ENCODE peak calls at places on chromosome 10, in eight cellular contexts. O is HCT116, Z is HepG2, L is A549, N is endothelial cell of umbilical vein, M is SK-N-SH, I is K562, B is GM12878. C is an unnamed sample.

GRCh38 chr10:8183241-8183704 is 128.8 kb downstream of the GATA3 start:
- DNase-seq in O (no peak), Z (no peak), L (no peak), N (no peak), M (no peak), I (no peak), B (peak; percentile 45), C (peak; percentile 36)

GRCh38 chr10:63522129-63522687 is 1.0 kb downstream of the REEP3 start:
- DNase-seq in O (no peak), Z (no peak), L (peak; percentile 73), N (peak; percentile 72), M (peak; percentile 45), I (peak; percentile 30), B (no peak), C (no peak)

GRCh38 chr10:98664329-98665042 is 217.8 kb upstream of the HPS1 start:
- DNase-seq in O (peak; percentile 47), Z (peak; percentile 34), L (peak; percentile 12), N (peak; percentile 18), M (peak; percentile 20), I (peak; percentile 58), B (peak; percentile 3), C (peak; percentile 59)

GRCh38 chr10:77620731-77621130 is 16.9 kb downstream of the KCNMA1 start:
- DNase-seq in O (no peak), Z (no peak), L (no peak), N (peak; percentile 11), M (no peak), I (no peak), B (no peak), C (peak; percentile 56)

GRCh38 chr10:130711072-130711471 is 574.9 kb downstream of the GLRX3 start:
- DNase-seq in O (no peak), Z (no peak), L (no peak), N (no peak), M (peak; percentile 38), I (no peak), B (no peak), C (no peak)

GRCh38 chr10:68832596-68832995 is 5.3 kb downstream of the STOX1 start:
- DNase-seq in O (no peak), Z (no peak), L (no peak), N (no peak), M (no peak), I (no peak), B (no peak), C (no peak)

GRCh38 chr10:132691711-132692153 is 94.2 kb downstream of the NKX6-2 start:
- DNase-seq in O (no peak), Z (no peak), L (no peak), N (no peak), M (no peak), I (no peak), B (no peak), C (no peak)

GRCh38 chr10:28470873-28471704 is 61.8 kb upstream of the WAC start:
- DNase-seq in O (no peak), Z (no peak), L (no peak), N (no peak), M (peak; percentile 70), I (no peak), B (no peak), C (no peak)

GRCh38 chr10:97915761-97916160 is 66.1 kb downstream of the GOLGA7B start:
- DNase-seq in O (no peak), Z (no peak), L (no peak), N (no peak), M (no peak), I (no peak), B (no peak), C (no peak)

GRCh38 chr10:279655-280054 is 144.4 kb downstream of the ZMYND11 start:
- DNase-seq in O (no peak), Z (no peak), L (no peak), N (no peak), M (no peak), I (no peak), B (no peak), C (peak; percentile 19)

GRCh38 chr10:29588640-29589421 is 45.9 kb downstream of the SVIL start:
- DNase-seq in O (no peak), Z (no peak), L (no peak), N (peak; percentile 34), M (no peak), I (no peak), B (no peak), C (no peak)

GRCh38 chr10:50392966-50393718 is 141.8 kb upstream of the ASAH2 start:
- DNase-seq in O (no peak), Z (peak; percentile 16), L (peak; percentile 15), N (peak; percentile 66), M (no peak), I (no peak), B (no peak), C (no peak)

GRCh38 chr10:79981673-79982485 is 33.0 kb upstream of the SFTPD start:
- DNase-seq in O (peak; percentile 23), Z (peak; percentile 6), L (peak; percentile 51), N (peak; percentile 37), M (peak; percentile 88), I (no peak), B (no peak), C (peak; percentile 73)

GRCh38 chr10:30432631-30433285 is 1.2 kb upstream of the MAP3K8 start:
- DNase-seq in O (peak; percentile 74), Z (no peak), L (peak; percentile 55), N (no peak), M (no peak), I (peak; percentile 32), B (no peak), C (no peak)

GRCh38 chr10:102780246-102780645 is 36.5 kb downstream of the WBP1L start:
- DNase-seq in O (no peak), Z (no peak), L (no peak), N (no peak), M (no peak), I (no peak), B (no peak), C (no peak)

DNA sequence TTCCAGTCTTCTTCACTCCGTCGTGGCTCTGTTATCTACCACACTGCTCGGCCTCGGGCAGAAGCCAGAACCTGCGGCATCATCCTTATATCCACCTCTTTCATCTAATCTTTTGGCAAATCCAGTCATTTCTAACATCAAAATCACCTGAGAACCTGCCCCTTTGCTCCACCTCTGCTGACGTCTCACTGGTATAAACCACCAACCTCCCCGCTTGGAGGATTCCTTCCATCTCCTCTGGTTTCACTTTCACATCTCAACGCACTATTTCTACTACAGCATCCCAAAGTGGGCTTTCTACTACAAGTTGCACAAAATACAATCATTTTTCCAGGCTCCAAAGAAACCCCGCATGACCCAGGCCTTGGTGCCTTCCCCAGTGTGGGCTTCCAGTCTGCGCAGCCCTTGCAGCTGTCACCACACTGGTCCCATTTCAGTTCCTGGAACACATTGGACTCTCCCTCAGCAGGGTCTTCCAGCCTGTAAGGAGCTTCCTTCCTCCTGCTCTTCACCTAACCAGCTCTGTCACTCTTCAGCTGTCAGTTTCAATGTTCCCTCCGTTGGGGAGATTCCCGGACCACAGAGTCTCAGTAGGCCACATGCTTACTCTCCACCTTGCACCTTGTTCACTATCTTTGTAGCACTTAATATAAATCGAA is 85.0 kb downstream of the PRKCQ start:
- DNase-seq in O (no peak), Z (no peak), L (no peak), N (no peak), M (no peak), I (no peak), B (no peak), C (no peak)
- TF ChIP-seq MAX in O (no peak), Z (no peak), L (no peak), N (no peak), M (no peak), I (no peak), B (no peak), C (no peak)

GRCh38 chr10:34017281-34017680 is 682.8 kb upstream of the NRP1 start:
- DNase-seq in O (peak; percentile 12), Z (no peak), L (no peak), N (no peak), M (no peak), I (no peak), B (no peak), C (peak; percentile 1)
- TF ChIP-seq CTCF in O (no peak), Z (peak; percentile 21), L (no peak), N (no peak), M (peak; percentile 17), I (peak; percentile 58), B (no peak), C (peak; percentile 15)

DNA sequence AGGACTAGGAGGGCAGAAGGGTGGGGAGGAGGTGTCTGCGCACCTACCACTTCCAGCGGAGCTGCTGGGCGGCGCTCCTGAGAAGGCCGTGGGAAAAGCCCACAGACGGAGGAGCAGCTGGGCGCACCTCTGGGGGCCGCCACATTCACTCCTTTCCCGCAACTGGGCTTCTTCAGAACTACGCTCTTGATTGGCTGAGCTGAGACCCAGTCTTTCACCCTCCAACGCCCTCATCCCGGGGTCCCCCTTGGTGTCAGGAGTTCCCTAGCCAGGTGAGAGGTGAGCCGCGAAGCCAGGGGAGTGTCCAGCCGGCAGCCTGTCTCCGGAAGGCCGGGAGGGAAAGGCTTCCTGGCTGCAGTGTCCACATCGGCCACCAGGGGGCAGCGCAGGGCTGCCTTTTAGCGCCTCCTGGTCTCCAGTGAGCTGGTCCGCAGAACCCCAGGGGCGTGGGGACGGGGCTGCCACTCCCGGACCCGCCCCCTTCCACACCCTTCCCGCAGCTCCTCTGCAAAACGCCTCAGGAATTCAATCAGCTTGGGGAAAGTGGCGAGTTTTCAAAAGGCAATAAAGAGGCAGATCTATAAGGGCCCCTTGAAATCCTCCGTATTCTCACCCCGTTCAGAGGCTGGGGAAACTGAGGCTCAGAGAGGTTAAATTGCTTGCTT is 98.8 kb downstream of the CHST15 start:
- DNase-seq in O (peak; percentile 74), Z (peak; percentile 56), L (peak; percentile 91), N (peak; percentile 76), M (peak; percentile 96), I (peak; percentile 86), B (no peak), C (peak; percentile 76)
- H3K4me3 ChIP-seq in O (peak overlapping the region; percentile 60), Z (peak overlapping the region; percentile 54), L (peak overlapping the region; percentile 57), N (no peak overlapping the region), M (peak overlapping the region; percentile 23), I (no peak overlapping the region), B (peak overlapping the region; percentile 35), C (no peak overlapping the region)

GRCh38 chr10:78893217-78893616 is 175.5 kb upstream of the ZMIZ1 start:
- DNase-seq in O (no peak), Z (no peak), L (no peak), N (no peak), M (no peak), I (no peak), B (no peak), C (no peak)

GRCh38 chr10:78895469-78895868 is 173.3 kb upstream of the ZMIZ1 start:
- DNase-seq in O (no peak), Z (no peak), L (no peak), N (no peak), M (no peak), I (no peak), B (no peak), C (no peak)

GRCh38 chr10:78896169-78896931 is 172.4 kb upstream of the ZMIZ1 start:
- DNase-seq in O (no peak), Z (no peak), L (no peak), N (no peak), M (no peak), I (no peak), B (no peak), C (no peak)

GRCh38 chr10:78894089-78894840 is 174.5 kb upstream of the ZMIZ1 start:
- DNase-seq in O (no peak), Z (no peak), L (no peak), N (no peak), M (no peak), I (no peak), B (no peak), C (no peak)

DNA sequence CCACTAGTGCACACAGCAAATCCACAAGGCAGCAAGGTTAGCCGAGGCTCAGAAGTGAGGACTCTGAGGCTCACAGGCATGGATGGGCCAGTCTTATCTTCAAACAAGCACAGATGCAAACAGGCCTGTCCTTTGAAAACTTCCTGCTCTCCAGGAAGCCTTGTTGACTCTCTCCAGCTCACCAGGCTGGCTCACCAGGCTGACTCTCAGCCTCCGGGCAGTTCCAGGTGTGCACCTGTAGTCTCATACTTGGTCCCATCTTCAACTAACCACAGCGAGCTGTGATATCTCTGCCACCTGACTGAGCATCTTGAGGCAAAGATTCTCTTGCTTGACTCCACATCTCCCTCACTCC is 173.9 kb upstream of the ZMIZ1 start:
- DNase-seq in O (no peak), Z (peak; percentile 55), L (no peak), N (no peak), M (no peak), I (no peak), B (no peak), C (no peak)
- TF ChIP-seq MAX in O (no peak), Z (no peak), L (no peak), N (no peak), M (no peak), I (no peak), B (no peak), C (no peak)

C was measured in NB4.